ENCODE peak calls at places on chromosome 3, in six cellular contexts. F is NCI-H1436; M is NCI-H1105; C is AML-193; T is uterus; L is stimulated activated CD8-positive, alpha-beta memory T cell treated with anti-CD3 and anti-CD28 coated beads, Interleukin-7, amount 100 ng/mL, for 24 hours. G is an unnamed sample.

GRCh38 chr3:129845956-129846355 is 47.6 kb downstream of the TMCC1 start:
- DNase-seq in C (no peak), L (no peak), F (no peak), T (no peak), M (no peak), G (no peak)

GRCh38 chr3:113018461-113019181 is 27.8 kb downstream of the GTPBP8 start:
- DNase-seq in C (no peak), F (peak; percentile 12), M (no peak), T (no peak), L (no peak), G (no peak)

GRCh38 chr3:125141596-125142417 is 70.7 kb downstream of the SLC12A8 start:
- DNase-seq in C (no peak), F (peak; percentile 69), L (peak; percentile 40), M (no peak), T (peak; percentile 61), G (no peak)

GRCh38 chr3:72255191-72255590 is 470.2 kb upstream of the PROK2 start:
- DNase-seq in T (peak; percentile 26), C (no peak), L (no peak), F (no peak), M (no peak), G (no peak)

GRCh38 chr3:119604878-119605277 is 7.2 kb downstream of the PLA1A start:
- DNase-seq in L (no peak), C (no peak), M (no peak), F (no peak), T (no peak), G (no peak)

GRCh38 chr3:70471464-70472342 is 159.3 kb upstream of the MDFIC2 start:
- DNase-seq in C (no peak), T (no peak), L (no peak), F (no peak), M (no peak), G (no peak)

GRCh38 chr3:60755094-60755493 is 496.2 kb downstream of the FHIT start:
- DNase-seq in T (no peak), M (no peak), C (no peak), L (no peak), F (no peak), G (no peak)

GRCh38 chr3:138774529-138775253 is 60.0 kb downstream of the PIK3CB start:
- DNase-seq in C (peak; percentile 31), T (peak; percentile 31), L (no peak), F (peak; percentile 97), M (peak; percentile 99), G (peak; percentile 67)

GRCh38 chr3:30531017-30531570 is 75.3 kb upstream of the TGFBR2 start:
- DNase-seq in C (no peak), T (no peak), M (no peak), L (no peak), F (no peak), G (no peak)

GRCh38 chr3:168539909-168540308 is 444.2 kb upstream of the GOLIM4 start:
- DNase-seq in F (no peak), M (no peak), C (no peak), L (no peak), T (no peak), G (no peak)

GRCh38 chr3:85801955-85802354 is 843.2 kb downstream of the CADM2 start:
- DNase-seq in C (no peak), M (peak; percentile 19), T (no peak), F (peak; percentile 50), L (no peak), G (no peak)

GRCh38 chr3:192516850-192517249 is 210.5 kb downstream of the FGF12 start:
- DNase-seq in T (no peak), L (no peak), C (no peak), F (no peak), M (no peak), G (no peak)

GRCh38 chr3:147419731-147420360 is 10.7 kb downstream of the ZIC1 start:
- DNase-seq in F (no peak), L (no peak), C (no peak), T (no peak), M (no peak), G (no peak)

GRCh38 chr3:46995901-46996562 is 16.6 kb downstream of the NBEAL2 start:
- DNase-seq in L (no peak), C (no peak), M (no peak), F (no peak), T (no peak), G (no peak)

GRCh38 chr3:119636194-119636593 is 24.2 kb downstream of the POPDC2 start:
- DNase-seq in M (no peak), L (no peak), C (no peak), T (no peak), F (no peak), G (no peak)

GRCh38 chr3:168655591-168655990 is 559.9 kb upstream of the GOLIM4 start:
- DNase-seq in C (no peak), T (no peak), M (no peak), F (no peak), L (no peak), G (no peak)

GRCh38 chr3:12969487-12969886 is 103.7 kb downstream of the IQSEC1 start:
- DNase-seq in C (no peak), F (no peak), M (no peak), L (no peak), T (no peak), G (no peak)

GRCh38 chr3:113631573-113631972 is 64.9 kb downstream of the USF3 start:
- DNase-seq in L (no peak), F (no peak), M (no peak), T (no peak), C (no peak), G (no peak)

GRCh38 chr3:51620543-51620942 is 50.5 kb upstream of the TEX264 start:
- DNase-seq in M (no peak), L (no peak), F (no peak), T (no peak), C (no peak), G (no peak)

GRCh38 chr3:3170998-3171397 is 8.5 kb downstream of the CRBN start:
- DNase-seq in M (no peak), C (peak; percentile 53), T (no peak), L (no peak), F (no peak), G (no peak)

GRCh38 chr3:78963771-78964170 is 804.0 kb downstream of the ROBO1 start:
- DNase-seq in L (no peak), C (no peak), T (no peak), M (no peak), F (no peak), G (no peak)

GRCh38 chr3:135246027-135246426 is 451.0 kb downstream of the EPHB1 start:
- DNase-seq in F (no peak), T (no peak), L (no peak), C (no peak), M (no peak), G (no peak)

GRCh38 chr3:81829946-81830345 is 68.5 kb upstream of the GBE1 start:
- DNase-seq in F (no peak), C (no peak), M (no peak), T (no peak), L (no peak), G (no peak)

GRCh38 chr3:134093906-134094305 is 64.2 kb upstream of the SLCO2A1 start:
- DNase-seq in F (no peak), C (no peak), M (no peak), L (no peak), T (no peak), G (no peak)

GRCh38 chr3:37892917-37893595 is 31.4 kb downstream of the CTDSPL start:
- DNase-seq in M (no peak), L (no peak), C (no peak), T (no peak), F (no peak), G (no peak)

GRCh38 chr3:101020616-101021015 is 27.4 kb upstream of the ABI3BP start:
- DNase-seq in M (no peak), L (no peak), F (no peak), C (no peak), T (no peak), G (no peak)

GRCh38 chr3:188943591-188943990 is 228.2 kb upstream of the TPRG1 start:
- DNase-seq in C (no peak), L (no peak), T (no peak), M (no peak), F (no peak), G (no peak)

GRCh38 chr3:53150247-53151085 is 10.5 kb upstream of the PRKCD start:
- DNase-seq in T (no peak), F (no peak), M (no peak), L (no peak), C (no peak), G (no peak)

GRCh38 chr3:189304465-189305341 is 132.9 kb downstream of the TPRG1 start:
- DNase-seq in M (peak; percentile 99), T (peak; percentile 50), F (peak; percentile 99), L (no peak), C (no peak), G (no peak)

GRCh38 chr3:184320099-184320445 is 5.7 kb downstream of the EIF4G1 start:
- DNase-seq in T (peak; percentile 97), L (no peak), F (peak; percentile 76), C (peak; percentile 60), M (peak; percentile 63), G (peak; percentile 90)

GRCh38 chr3:4749567-4750002 is 229.7 kb upstream of the BHLHE40 start:
- DNase-seq in L (no peak), T (no peak), M (no peak), C (no peak), F (no peak), G (no peak)

G was measured in CD14-positive monocyte.